ENCODE peak calls at places on chromosomes 11 and 22, in four cellular contexts. One of them, this sample, is unnamed.

GRCh38 chr22:43823353-43823908 is 11.3 kb upstream of the EFCAB6 start:
- DNase-seq in GM12878: no peak
- DNase-seq in K562: no peak
- DNase-seq in HL-60: no peak
- DNase-seq in this sample: peak; percentile 1

GRCh38 chr11:132312616-132313210 is 942.3 kb downstream of the NTM start:
- DNase-seq in HL-60: no peak
- DNase-seq in K562: peak; percentile 5
- DNase-seq in GM12878: no peak
- DNase-seq in this sample: peak; percentile 42

GRCh38 chr11:116221351-116221750 is 551.4 kb downstream of the BUD13 start:
- DNase-seq in HL-60: no peak
- DNase-seq in K562: no peak
- DNase-seq in GM12878: no peak
- DNase-seq in this sample: no peak

GRCh38 chr11:89487016-89487415 is 4.2 kb downstream of the NOX4 start:
- DNase-seq in K562: no peak
- DNase-seq in HL-60: no peak
- DNase-seq in GM12878: no peak
- DNase-seq in this sample: no peak

GRCh38 chr22:37279469-37279868 is 2.8 kb upstream of the CYTH4 start:
- DNase-seq in GM12878: no peak
- DNase-seq in K562: no peak
- DNase-seq in HL-60: no peak
- DNase-seq in this sample: no peak

GRCh38 chr22:48850658-48851287 is 976.9 kb downstream of the BRD1 start:
- DNase-seq in GM12878: no peak
- DNase-seq in K562: no peak
- DNase-seq in HL-60: no peak
- DNase-seq in this sample: no peak

GRCh38 chr11:72066855-72067254 is 13.5 kb downstream of the NUMA1 start:
- DNase-seq in HL-60: no peak
- DNase-seq in K562: no peak
- DNase-seq in GM12878: no peak
- DNase-seq in this sample: no peak

GRCh38 chr11:22458141-22458540 is 120.0 kb downstream of the SLC17A6 start:
- DNase-seq in HL-60: no peak
- DNase-seq in GM12878: no peak
- DNase-seq in K562: no peak
- DNase-seq in this sample: no peak

GRCh38 chr11:33320814-33321330 is 63.7 kb downstream of the HIPK3 start:
- DNase-seq in K562: peak; percentile 61
- DNase-seq in GM12878: no peak
- DNase-seq in HL-60: no peak
- DNase-seq in this sample: no peak

DNA sequence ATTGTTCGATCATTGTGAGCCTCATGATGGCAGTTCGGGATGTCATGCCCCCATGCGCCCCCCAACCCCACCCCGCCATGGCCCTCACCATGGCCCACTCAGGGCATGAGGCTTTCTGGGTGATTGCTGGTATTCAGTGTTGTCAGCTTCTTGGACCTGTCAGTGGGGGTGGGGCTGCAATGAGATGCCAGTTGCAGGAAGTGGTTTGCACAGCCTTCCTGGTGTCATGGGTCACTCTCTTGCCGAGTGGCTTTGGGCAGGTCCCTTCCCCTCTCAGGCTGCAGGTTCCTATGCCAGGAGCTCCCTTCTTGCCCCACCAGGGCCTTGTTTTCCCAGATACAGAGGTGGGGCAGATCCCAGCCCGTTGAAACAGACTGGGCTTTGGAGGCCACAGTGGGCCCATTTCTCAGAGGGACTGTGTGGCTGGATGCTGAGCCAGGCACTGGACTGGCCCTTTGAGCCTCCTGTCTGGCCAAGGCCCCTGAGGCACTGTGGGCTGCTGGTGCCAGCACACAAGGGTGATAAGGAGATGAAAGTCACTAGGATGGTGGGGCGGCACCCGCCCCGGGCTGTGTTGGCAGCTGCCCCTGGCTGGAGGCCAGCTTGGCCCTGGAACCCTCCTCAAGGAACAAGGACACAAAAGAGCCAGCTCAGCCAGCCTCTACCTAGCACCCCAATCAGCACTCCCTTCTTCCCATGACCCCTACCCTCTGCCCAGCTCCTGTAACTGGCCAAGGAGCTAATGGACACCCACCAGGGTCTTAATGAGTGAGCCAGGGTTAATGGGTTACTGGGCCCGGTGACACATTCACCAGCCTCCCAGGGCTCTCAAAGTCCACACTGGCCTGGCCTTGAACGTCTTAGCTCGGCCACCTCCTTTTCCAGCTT is 1.5 kb upstream of the GGT1 start:
- DNase-seq in GM12878: no peak
- DNase-seq in HL-60: no peak
- DNase-seq in K562: no peak
- DNase-seq in this sample: no peak
- TF ChIP-seq SPI1 in GM12878: no peak
- TF ChIP-seq SPI1 in HL-60: peak; percentile 17
- TF ChIP-seq SPI1 in K562: no peak
- TF ChIP-seq SPI1 in this sample: no peak

DNA sequence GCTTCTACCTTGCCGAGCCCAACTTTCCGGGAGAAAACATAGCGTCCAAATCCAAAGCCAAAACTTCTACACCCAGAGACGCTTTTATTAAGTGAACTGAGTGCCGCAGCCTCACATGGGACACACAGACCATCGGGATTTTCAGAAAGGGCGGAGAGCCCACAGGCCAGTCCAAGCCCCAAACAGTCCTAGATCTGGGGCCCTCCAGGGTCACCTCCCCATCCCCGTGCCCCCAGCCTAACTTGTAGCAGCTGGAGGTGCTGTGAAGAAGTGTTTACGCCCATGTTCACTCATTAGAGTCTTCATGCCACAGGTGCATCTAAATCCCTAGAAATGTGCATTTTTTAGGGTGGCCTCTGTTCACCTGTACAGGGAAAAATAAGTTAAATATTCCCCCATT is 14.1 kb upstream of the ADORA2A start:
- DNase-seq in GM12878: no peak
- DNase-seq in K562: no peak
- DNase-seq in HL-60: no peak
- DNase-seq in this sample: no peak
- TF ChIP-seq SPI1 in GM12878: no peak
- TF ChIP-seq SPI1 in K562: no peak
- TF ChIP-seq SPI1 in HL-60: no peak
- TF ChIP-seq SPI1 in this sample: no peak

GRCh38 chr11:118010738-118011461 is 24.7 kb downstream of the IL10RA start:
- DNase-seq in HL-60: peak; percentile 78
- DNase-seq in K562: peak; percentile 55
- DNase-seq in GM12878: peak; percentile 86
- DNase-seq in this sample: peak; percentile 50
- TF ChIP-seq SPI1 in HL-60: peak; percentile 98
- TF ChIP-seq SPI1 in K562: peak; percentile 99
- TF ChIP-seq SPI1 in GM12878: peak; percentile 100
- TF ChIP-seq SPI1 in this sample: peak; percentile 100

GRCh38 chr11:35794850-35795249 is 132.3 kb downstream of the TRIM44 start:
- DNase-seq in GM12878: no peak
- DNase-seq in K562: no peak
- DNase-seq in HL-60: no peak
- DNase-seq in this sample: no peak

GRCh38 chr11:35791088-35791958 is 128.7 kb downstream of the TRIM44 start:
- DNase-seq in HL-60: no peak
- DNase-seq in K562: peak; percentile 14
- DNase-seq in GM12878: no peak
- DNase-seq in this sample: no peak

GRCh38 chr11:35796542-35796941 is 134.0 kb downstream of the TRIM44 start:
- DNase-seq in GM12878: no peak
- DNase-seq in HL-60: no peak
- DNase-seq in K562: no peak
- DNase-seq in this sample: no peak

GRCh38 chr11:35792846-35793192 is 130.2 kb downstream of the TRIM44 start:
- DNase-seq in K562: no peak
- DNase-seq in HL-60: no peak
- DNase-seq in GM12878: no peak
- DNase-seq in this sample: no peak

GRCh38 chr11:35792148-35792845 is 129.7 kb downstream of the TRIM44 start:
- DNase-seq in GM12878: no peak
- DNase-seq in K562: no peak
- DNase-seq in HL-60: no peak
- DNase-seq in this sample: no peak
- TF ChIP-seq SPI1 in GM12878: no peak
- TF ChIP-seq SPI1 in K562: no peak
- TF ChIP-seq SPI1 in HL-60: no peak
- TF ChIP-seq SPI1 in this sample: no peak

DNA sequence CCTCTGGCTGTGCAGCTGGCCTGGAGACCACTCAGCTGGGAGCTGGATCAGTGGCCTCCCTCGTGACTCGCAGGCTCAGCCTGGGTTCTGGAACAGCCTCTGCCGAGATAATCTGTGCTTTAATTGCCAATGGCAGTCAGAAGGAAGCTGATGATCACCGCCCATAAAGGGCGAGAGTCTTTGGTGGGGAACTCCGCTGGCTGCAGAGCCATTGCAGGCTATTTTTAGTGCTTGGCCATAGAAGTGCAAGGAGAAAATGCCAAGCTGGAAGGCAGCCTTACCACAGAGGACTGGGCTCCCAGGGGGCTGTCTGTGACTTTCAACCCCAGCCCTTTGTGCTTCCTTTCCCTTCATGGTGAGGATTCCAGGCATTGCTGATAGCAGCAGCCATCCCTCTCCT is 62.2 kb upstream of the TENM4 start:
- DNase-seq in GM12878: no peak
- DNase-seq in HL-60: no peak
- DNase-seq in K562: no peak
- DNase-seq in this sample: no peak
- TF ChIP-seq SPI1 in GM12878: no peak
- TF ChIP-seq SPI1 in HL-60: no peak
- TF ChIP-seq SPI1 in K562: no peak
- TF ChIP-seq SPI1 in this sample: no peak

DNA sequence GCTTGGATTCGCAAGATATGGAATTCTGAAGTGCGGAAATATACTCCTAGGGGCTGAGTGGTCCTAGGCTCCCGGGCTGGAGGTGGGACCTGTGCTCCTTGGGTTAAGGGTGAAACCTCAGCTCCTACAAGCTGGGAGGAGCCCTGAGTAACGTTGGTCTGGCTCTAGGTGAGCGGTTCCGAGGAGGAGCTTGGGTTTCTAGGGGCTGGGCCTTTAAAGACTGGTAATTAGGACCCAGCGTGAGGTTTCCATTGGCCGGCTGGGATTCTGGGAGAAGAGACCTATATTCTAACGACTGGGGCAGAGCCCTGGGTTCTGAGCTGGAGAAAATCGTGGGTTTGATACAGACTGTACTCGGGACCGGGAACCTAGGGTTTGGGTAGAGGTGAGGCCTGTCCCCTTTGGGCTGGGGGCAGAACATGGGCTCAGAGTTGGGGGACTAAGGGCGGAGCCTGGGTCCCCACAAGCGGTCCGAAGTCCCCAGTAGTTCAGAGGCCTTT is 882 bp upstream of the MAP4K2 start:
- DNase-seq in K562: no peak
- DNase-seq in HL-60: no peak
- DNase-seq in GM12878: no peak
- DNase-seq in this sample: no peak
- TF ChIP-seq SPI1 in K562: no peak
- TF ChIP-seq SPI1 in HL-60: no peak
- TF ChIP-seq SPI1 in GM12878: no peak
- TF ChIP-seq SPI1 in this sample: no peak

GRCh38 chr11:120121336-120121735 is 16.6 kb downstream of the TRIM29 start:
- DNase-seq in K562: no peak
- DNase-seq in HL-60: no peak
- DNase-seq in GM12878: no peak
- DNase-seq in this sample: no peak
- TF ChIP-seq SPI1 in K562: no peak
- TF ChIP-seq SPI1 in HL-60: no peak
- TF ChIP-seq SPI1 in GM12878: no peak
- TF ChIP-seq SPI1 in this sample: no peak

DNA sequence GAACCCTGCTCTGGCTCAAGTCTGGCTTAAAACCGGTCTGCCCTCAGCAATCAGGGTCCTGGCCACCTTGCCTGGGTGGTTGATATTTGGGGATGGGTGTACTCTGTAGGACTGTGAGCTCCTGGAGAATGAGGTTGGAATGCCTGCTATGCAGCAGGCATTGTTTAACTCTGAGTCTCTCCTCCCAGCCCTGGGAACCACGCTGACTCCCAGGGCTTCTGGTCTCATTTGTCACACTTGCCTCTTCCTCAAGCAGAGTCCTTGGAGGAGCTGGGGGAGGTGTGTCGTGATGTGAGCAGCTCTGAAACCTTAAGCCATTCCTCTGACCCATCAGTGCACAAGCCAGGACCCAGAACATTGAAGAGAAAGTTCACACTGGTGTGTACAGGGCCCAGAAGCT is 340.1 kb downstream of the MN1 start:
- DNase-seq in K562: no peak
- DNase-seq in HL-60: no peak
- DNase-seq in GM12878: no peak
- DNase-seq in this sample: no peak
- TF ChIP-seq SPI1 in K562: no peak
- TF ChIP-seq SPI1 in HL-60: no peak
- TF ChIP-seq SPI1 in GM12878: no peak
- TF ChIP-seq SPI1 in this sample: no peak

DNA sequence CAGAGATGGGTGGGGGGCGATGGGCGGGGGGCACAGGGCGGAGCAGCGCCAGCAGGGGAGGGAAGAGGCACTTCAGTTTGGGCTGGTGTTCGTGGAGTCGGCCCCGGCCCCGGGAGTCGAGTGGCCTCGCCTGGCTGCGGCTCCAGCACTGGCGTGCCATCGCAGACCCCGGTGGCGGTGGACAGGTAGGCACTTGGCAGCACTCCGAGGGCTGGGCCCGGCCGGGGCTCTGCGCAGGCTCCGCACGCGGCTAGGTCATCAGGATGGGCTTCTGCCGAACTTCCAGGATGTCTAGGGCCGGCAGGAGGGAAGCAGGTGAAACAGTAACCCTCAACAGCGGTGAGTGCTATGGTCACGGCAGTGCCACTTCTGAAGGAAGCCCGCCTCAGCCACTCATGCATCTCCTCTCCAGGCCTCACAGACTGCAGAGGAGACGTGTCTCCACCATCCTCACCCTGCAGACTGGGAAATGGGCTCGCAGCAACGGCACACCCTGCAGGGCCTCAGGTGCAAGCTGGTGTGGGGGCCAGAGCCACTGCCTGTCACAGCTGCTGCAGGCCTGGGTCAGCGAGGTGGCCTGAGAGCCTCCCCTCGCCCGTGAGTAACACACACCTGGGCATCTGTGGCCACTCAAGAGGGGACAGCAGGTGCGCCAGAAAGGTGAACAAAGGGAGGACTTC is 33.3 kb downstream of the NUP50 start:
- DNase-seq in GM12878: no peak
- DNase-seq in HL-60: no peak
- DNase-seq in K562: no peak
- DNase-seq in this sample: no peak
- TF ChIP-seq SPI1 in GM12878: no peak
- TF ChIP-seq SPI1 in HL-60: no peak
- TF ChIP-seq SPI1 in K562: no peak
- TF ChIP-seq SPI1 in this sample: no peak